ENCODE peak calls at places on chromosomes 5 and 9, in four cellular contexts. E is left kidney; Y is stimulated activated CD4-positive, alpha-beta T cell treated with anti-CD3 and anti-CD28 coated beads, Interleukin-2, amount 100 ng/mL, for 48 hours; B is activated effector memory CD4-positive, alpha-beta T cell treated with anti-CD3 and anti-CD28 coated beads, Interleukin-2, amount 50 U/mL, for 16 hours. D is an unnamed sample.

GRCh38 chr5:141734501-141735231 is 52.6 kb upstream of the ARAP3 start:
- DNase-seq in E (peak), Y (peak), B (no peak), D (no peak)

GRCh38 chr5:77319140-77319539 is 108.7 kb downstream of the PDE8B start:
- DNase-seq in Y (no peak), B (no peak), E (no peak), D (no peak)

GRCh38 chr9:8457814-8458213 is 658.2 kb upstream of the DMAC1 start:
- DNase-seq in E (no peak), Y (no peak), B (no peak), D (no peak)

GRCh38 chr5:6755941-6756340 is 42.7 kb downstream of the TENT4A start:
- DNase-seq in B (peak), Y (no peak), E (no peak), D (no peak)

GRCh38 chr5:55231476-55232193 is 1.8 kb downstream of the CCNO start:
- DNase-seq in E (peak), B (no peak), Y (no peak), D (no peak)

GRCh38 chr5:157998021-157998504 is 139.1 kb upstream of the CLINT1 start:
- DNase-seq in Y (no peak), B (no peak), E (no peak), D (no peak)

GRCh38 chr9:131419716-131420115 is 25.8 kb downstream of the PRRC2B start:
- DNase-seq in B (no peak), E (no peak), Y (no peak), D (no peak)

GRCh38 chr5:43231977-43232376 is 40.0 kb downstream of the NIM1K start:
- DNase-seq in Y (no peak), B (peak), E (no peak), D (peak)

GRCh38 chr5:169393907-169394306 is 93.0 kb upstream of the SLIT3 start:
- DNase-seq in B (no peak), Y (no peak), E (no peak), D (no peak)

GRCh38 chr9:5568868-5569267 is 58.5 kb downstream of the PDCD1LG2 start:
- DNase-seq in Y (no peak), B (no peak), E (no peak), D (no peak)

GRCh38 chr9:21817176-21817575 is 14.7 kb downstream of the MTAP start:
- DNase-seq in B (no peak), Y (no peak), E (no peak), D (no peak)

D was measured in T-helper 2 cell.